ENCODE peak calls at places on chromosomes 2 and 18, in seven cellular contexts. V, F, A, U, P, H and Y are unnamed samples.

GRCh38 chr2:228701506-228701905 is 520.0 kb upstream of the SPHKAP start:
- DNase-seq in F (no peak), H (no peak), V (no peak), P (no peak), A (no peak), U (no peak), Y (no peak)

GRCh38 chr2:237125967-237126366 is 40.3 kb downstream of the COPS8 start:
- DNase-seq in H (no peak), F (no peak), U (no peak), A (no peak), P (no peak), V (no peak), Y (no peak)

GRCh38 chr2:54949431-54949830 is 100.8 kb downstream of the RTN4 start:
- DNase-seq in A (no peak), F (no peak), U (no peak), H (no peak), P (no peak), V (no peak), Y (no peak)

GRCh38 chr2:236668531-236668969 is 98.9 kb downstream of the ACKR3 start:
- DNase-seq in P (no peak), V (no peak), F (no peak), H (no peak), A (no peak), U (no peak), Y (no peak)

GRCh38 chr2:37378411-37378810 is 34.0 kb downstream of the QPCT start:
- DNase-seq in V (peak), H (no peak), U (peak), F (no peak), P (no peak), A (no peak), Y (peak)

GRCh38 chr18:10519366-10519765 is 6.5 kb upstream of the NAPG start:
- DNase-seq in V (no peak), A (no peak), U (no peak), P (no peak), H (no peak), F (no peak), Y (no peak)

GRCh38 chr18:10431680-10432079 is 22.8 kb upstream of the APCDD1 start:
- DNase-seq in V (no peak), H (no peak), U (no peak), P (no peak), A (no peak), F (no peak), Y (no peak)

GRCh38 chr18:51192026-51192425 is 5.5 kb downstream of the MEX3C start:
- DNase-seq in F (no peak), H (no peak), U (no peak), A (no peak), V (no peak), P (no peak), Y (no peak)

GRCh38 chr2:81645750-81646301 is 1341.3 kb upstream of the LRRTM1 start:
- DNase-seq in P (no peak), U (no peak), A (no peak), H (no peak), F (no peak), V (no peak), Y (no peak)

GRCh38 chr2:191048073-191048472 is 34.1 kb upstream of the STAT1 start:
- DNase-seq in A (no peak), F (no peak), U (no peak), H (no peak), P (no peak), V (no peak), Y (no peak)

GRCh38 chr18:55318864-55319516 is 269.0 kb downstream of the TCF4 start:
- DNase-seq in F (no peak), A (no peak), U (no peak), P (no peak), H (no peak), V (no peak), Y (no peak)

DNA sequence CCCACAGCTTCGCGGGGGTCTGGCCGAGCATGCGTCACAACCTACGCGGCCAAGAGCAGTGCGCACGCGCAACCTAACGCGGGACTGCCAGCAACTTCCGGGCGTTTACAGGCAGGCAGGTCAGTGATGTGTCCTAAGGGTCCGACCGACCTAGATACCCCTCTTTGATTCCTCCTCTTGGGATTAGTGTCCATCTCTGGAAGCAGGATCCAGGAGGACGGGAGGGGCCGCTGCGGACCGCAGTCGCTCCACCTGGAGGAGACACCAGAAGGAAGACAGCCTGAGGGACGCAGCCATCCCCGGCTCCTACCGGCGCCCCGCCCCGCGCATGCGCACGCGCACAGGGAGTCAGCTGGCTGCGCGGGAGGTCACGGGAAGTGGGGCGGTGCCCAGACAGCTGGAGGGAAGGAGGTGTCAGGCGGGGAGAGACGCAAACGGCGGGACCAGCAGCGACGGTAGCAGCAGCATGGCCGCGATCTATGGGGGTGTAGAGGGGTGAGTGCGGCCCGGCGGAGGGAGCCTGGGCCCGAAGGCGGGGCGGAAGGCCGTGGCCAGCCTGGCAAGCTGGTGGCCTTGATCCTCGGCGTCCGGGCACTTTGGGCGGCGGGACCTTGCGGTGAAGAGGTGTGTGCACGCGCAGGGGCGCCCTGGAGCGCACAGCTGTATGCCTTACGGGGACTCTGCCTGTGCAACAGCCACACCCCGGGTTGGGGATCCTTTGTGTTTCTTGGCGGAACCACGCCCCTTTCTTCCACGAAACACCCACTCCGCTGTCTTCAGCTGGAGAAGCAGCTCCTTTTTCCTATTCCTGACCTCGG is at the start of gene NAGK:
- DNase-seq in V (peak), P (peak), F (peak), U (peak), A (peak), H (peak), Y (peak)
- TF ChIP-seq CTCF in V (no peak), P (no peak), F (no peak), U (no peak), A (no peak), H (no peak), Y (no peak)

GRCh38 chr2:238722181-238722580 is 125.7 kb upstream of the TWIST2 start:
- DNase-seq in U (no peak), V (no peak), P (no peak), H (no peak), F (no peak), A (no peak), Y (no peak)

GRCh38 chr2:238719641-238720040 is 128.2 kb upstream of the TWIST2 start:
- DNase-seq in A (no peak), H (no peak), U (no peak), V (no peak), F (no peak), P (no peak), Y (no peak)

GRCh38 chr2:238722883-238723282 is 125.0 kb upstream of the TWIST2 start:
- DNase-seq in A (no peak), P (no peak), U (no peak), V (no peak), H (no peak), F (no peak), Y (no peak)

GRCh38 chr2:238717084-238717483 is 130.8 kb upstream of the TWIST2 start:
- DNase-seq in P (no peak), V (no peak), A (no peak), H (no peak), F (no peak), U (no peak), Y (no peak)

GRCh38 chr2:238720232-238720672 is 127.6 kb upstream of the TWIST2 start:
- DNase-seq in U (no peak), H (no peak), A (peak), P (peak), V (peak), F (no peak), Y (peak)
- TF ChIP-seq CTCF in U (peak), H (peak), A (peak), P (no peak), V (peak), F (peak), Y (peak)

DNA sequence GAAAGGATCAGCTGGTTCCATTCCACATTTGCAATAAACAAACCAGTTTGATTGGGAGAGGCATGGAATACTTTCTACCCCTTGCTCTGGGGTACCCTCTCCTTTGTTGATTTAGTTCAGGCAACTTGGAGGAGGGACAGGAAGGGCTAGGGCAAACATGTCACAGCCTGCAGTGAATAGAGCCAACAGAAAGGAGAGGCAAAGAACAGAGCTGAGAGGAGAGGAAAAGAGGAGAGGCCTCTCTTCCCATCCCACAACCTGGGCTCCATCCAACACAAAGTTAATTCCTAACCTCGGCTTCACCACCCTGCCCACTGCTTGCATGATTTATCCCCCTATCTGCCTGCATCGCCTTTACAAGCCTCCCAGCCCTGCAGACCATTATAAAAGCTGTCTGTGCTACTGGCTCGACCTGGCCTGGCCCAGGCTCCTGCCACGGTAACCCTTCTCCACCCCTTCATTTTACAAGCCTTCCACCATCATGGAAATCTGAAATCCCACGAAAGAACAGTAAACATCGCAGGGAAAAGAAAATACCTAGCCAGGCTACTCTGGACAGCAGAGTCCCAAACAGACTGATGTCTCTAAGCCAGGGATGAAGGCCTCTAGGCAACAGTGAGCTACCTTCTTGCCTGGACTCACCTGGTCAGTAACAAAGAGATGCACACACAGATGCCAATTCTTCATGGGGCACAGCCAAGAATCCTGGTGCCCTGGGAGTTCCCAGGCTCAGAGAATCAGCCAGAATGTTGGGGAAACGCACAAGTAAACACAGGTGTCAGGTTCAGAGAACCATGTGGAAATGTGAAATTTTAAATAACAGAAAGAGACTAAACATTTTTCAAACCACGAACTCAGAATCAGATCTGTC is 43.6 kb downstream of the NHEJ1 start:
- DNase-seq in U (no peak), H (no peak), F (no peak), P (no peak), V (no peak), A (no peak), Y (no peak)
- TF ChIP-seq CTCF in U (no peak), H (no peak), F (no peak), P (no peak), V (no peak), A (no peak), Y (no peak)

GRCh38 chr2:201344663-201345366 is 12.3 kb downstream of the FLACC1 start:
- DNase-seq in P (no peak), H (no peak), U (no peak), F (no peak), V (no peak), A (no peak), Y (peak)
- TF ChIP-seq CTCF in P (no peak), H (no peak), U (no peak), F (no peak), V (no peak), A (peak), Y (no peak)

GRCh38 chr2:8642332-8643078 is 39.4 kb upstream of the ID2 start:
- DNase-seq in H (no peak), V (no peak), F (no peak), U (no peak), A (no peak), P (no peak), Y (no peak)

GRCh38 chr2:8645176-8645831 is 36.6 kb upstream of the ID2 start:
- DNase-seq in A (no peak), H (no peak), V (no peak), F (no peak), P (no peak), U (no peak), Y (no peak)

GRCh38 chr2:8643996-8644356 is 37.9 kb upstream of the ID2 start:
- DNase-seq in V (no peak), A (no peak), U (no peak), H (no peak), F (no peak), P (no peak), Y (no peak)

GRCh38 chr2:8643238-8643995 is 38.4 kb upstream of the ID2 start:
- DNase-seq in A (no peak), V (no peak), P (no peak), F (no peak), H (no peak), U (no peak), Y (no peak)

GRCh38 chr2:8644605-8645175 is 37.2 kb upstream of the ID2 start:
- DNase-seq in A (no peak), H (no peak), U (no peak), F (no peak), P (no peak), V (no peak), Y (no peak)
- TF ChIP-seq CTCF in A (no peak), H (no peak), U (no peak), F (peak), P (no peak), V (peak), Y (no peak)